ENCODE peak calls at places on chromosomes 6 and 20, in seven cellular contexts. One of them, this sample, is unnamed.

GRCh38 chr20:38970302-38970701 is 8.2 kb downstream of the DHX35 start:
- DNase-seq in ACHN: peak
- DNase-seq in HL-60: no peak
- DNase-seq in mesenteric fat pad: no peak
- DNase-seq in right cardiac atrium: no peak
- DNase-seq in Ammon's horn: no peak
- DNase-seq in kidney: no peak
- DNase-seq in this sample: no peak

GRCh38 chr6:41940759-41941279 is 789 bp downstream of the CCND3 start:
- DNase-seq in ACHN: peak
- DNase-seq in HL-60: peak
- DNase-seq in mesenteric fat pad: no peak
- DNase-seq in right cardiac atrium: peak
- DNase-seq in Ammon's horn: peak
- DNase-seq in kidney: peak
- DNase-seq in this sample: peak

GRCh38 chr6:100472674-100473073 is 8.0 kb upstream of the SIM1 start:
- DNase-seq in ACHN: peak
- DNase-seq in HL-60: no peak
- DNase-seq in mesenteric fat pad: no peak
- DNase-seq in right cardiac atrium: no peak
- DNase-seq in Ammon's horn: no peak
- DNase-seq in kidney: no peak
- DNase-seq in this sample: peak

GRCh38 chr6:33297956-33298772 is 578 bp downstream of the RGL2 start:
- DNase-seq in ACHN: peak
- DNase-seq in HL-60: peak
- DNase-seq in mesenteric fat pad: no peak
- DNase-seq in right cardiac atrium: peak
- DNase-seq in Ammon's horn: peak
- DNase-seq in kidney: peak
- DNase-seq in this sample: peak

GRCh38 chr20:2942439-2942838 is 69.2 kb downstream of the PTPRA start:
- DNase-seq in ACHN: no peak
- DNase-seq in HL-60: no peak
- DNase-seq in mesenteric fat pad: no peak
- DNase-seq in right cardiac atrium: no peak
- DNase-seq in Ammon's horn: peak
- DNase-seq in kidney: no peak
- DNase-seq in this sample: no peak

GRCh38 chr6:24332306-24332705 is 25.6 kb downstream of the DCDC2 start:
- DNase-seq in ACHN: peak
- DNase-seq in HL-60: no peak
- DNase-seq in mesenteric fat pad: no peak
- DNase-seq in right cardiac atrium: no peak
- DNase-seq in Ammon's horn: no peak
- DNase-seq in kidney: no peak
- DNase-seq in this sample: peak

GRCh38 chr20:16785221-16785620 is 37.1 kb downstream of the OTOR start:
- DNase-seq in ACHN: no peak
- DNase-seq in HL-60: no peak
- DNase-seq in mesenteric fat pad: no peak
- DNase-seq in right cardiac atrium: no peak
- DNase-seq in Ammon's horn: no peak
- DNase-seq in kidney: no peak
- DNase-seq in this sample: no peak

GRCh38 chr6:223763-224162 is 68.5 kb upstream of the DUSP22 start:
- DNase-seq in ACHN: no peak
- DNase-seq in HL-60: no peak
- DNase-seq in mesenteric fat pad: no peak
- DNase-seq in right cardiac atrium: no peak
- DNase-seq in Ammon's horn: no peak
- DNase-seq in kidney: no peak
- DNase-seq in this sample: no peak

GRCh38 chr6:142568857-142569597 is 267.2 kb downstream of the ADGRG6 start:
- DNase-seq in ACHN: no peak
- DNase-seq in HL-60: no peak
- DNase-seq in mesenteric fat pad: no peak
- DNase-seq in right cardiac atrium: no peak
- DNase-seq in Ammon's horn: no peak
- DNase-seq in kidney: no peak
- DNase-seq in this sample: peak

GRCh38 chr20:51650685-51651134 is 108.2 kb upstream of the NFATC2 start:
- DNase-seq in ACHN: peak
- DNase-seq in HL-60: peak
- DNase-seq in mesenteric fat pad: no peak
- DNase-seq in right cardiac atrium: no peak
- DNase-seq in Ammon's horn: peak
- DNase-seq in kidney: no peak
- DNase-seq in this sample: peak